ENCODE peak calls at places on chromosomes 16 and 17, in four cellular contexts. X is NCI-H1092, M is fibroblast of lung, J is breast epithelium. T is an unnamed sample.

GRCh38 chr17:58334661-58335060 is 6.1 kb upstream of the TSPOAP1 start:
- DNase-seq in X (no peak), M (no peak), J (no peak), T (no peak)

GRCh38 chr16:5918553-5919127 is 821.0 kb upstream of the EEF2KMT start:
- DNase-seq in X (no peak), J (no peak), M (no peak), T (no peak)

GRCh38 chr17:64218066-64218465 is 45.0 kb downstream of the TEX2 start:
- DNase-seq in J (no peak), M (no peak), X (no peak), T (no peak)

GRCh38 chr17:28570716-28571254 is 539 bp downstream of the PIGS start:
- DNase-seq in J (no peak), X (peak; percentile 26), M (no peak), T (peak; percentile 40)

GRCh38 chr17:21008992-21009671 is 33.7 kb downstream of the USP22 start:
- DNase-seq in M (no peak), J (no peak), X (no peak), T (no peak)

GRCh38 chr17:56804454-56804853 is 29.3 kb downstream of the C17orf67 start:
- DNase-seq in X (no peak), J (no peak), M (no peak), T (no peak)

GRCh38 chr17:45103269-45103795 is 29.0 kb downstream of the PLCD3 start:
- DNase-seq in X (no peak), M (no peak), J (no peak), T (no peak)

GRCh38 chr17:31527606-31528005 is 136.1 kb downstream of the RAB11FIP4 start:
- DNase-seq in X (no peak), M (no peak), J (no peak), T (no peak)

GRCh38 chr16:30983289-30983889 is 1.6 kb upstream of the HSD3B7 start:
- DNase-seq in J (no peak), M (no peak), X (no peak), T (no peak)

GRCh38 chr17:3535253-3535995 is 22.2 kb downstream of the TRPV3 start:
- DNase-seq in J (no peak), X (peak; percentile 3), M (peak; percentile 81), T (no peak)

T was measured in NCI-H345.